ENCODE peak calls at places on chromosomes 12 and 14, in nine cellular contexts. X, P, G, D, U, B, Z, O and M are unnamed samples. For H3K4me1, the result is how much of the 10 kb centered on the place peaks cover.

GRCh38 chr14:58765375-58765774 is 127.6 kb downstream of the DACT1 start:
- DNase-seq in O (no peak), B (no peak), D (no peak), Z (peak), G (no peak), U (no peak), P (peak), X (no peak), M (no peak)

GRCh38 chr12:53049582-53050318 is at the start of gene TNS2:
- DNase-seq in P (peak), D (peak), X (peak), G (peak), Z (peak), B (peak), U (peak), O (peak), M (peak)

GRCh38 chr14:36520601-36521525 is 831 bp upstream of the NKX2-1 start:
- DNase-seq in Z (no peak), O (no peak), G (peak), U (peak), P (no peak), D (no peak), X (peak), B (peak), M (no peak)

GRCh38 chr12:116093915-116094314 is 183.6 kb downstream of the MED13L start:
- DNase-seq in P (no peak), B (no peak), G (no peak), U (peak), D (no peak), Z (no peak), O (no peak), X (no peak), M (no peak)

GRCh38 chr14:90109858-90110257 is 48.1 kb downstream of the KCNK13 start:
- DNase-seq in U (no peak), X (no peak), Z (no peak), G (no peak), O (no peak), D (no peak), P (no peak), B (peak), M (no peak)

GRCh38 chr12:69655616-69656336 is 43.3 kb downstream of the BEST3 start:
- DNase-seq in D (peak), G (peak), X (peak), O (no peak), B (peak), Z (no peak), U (peak), P (no peak), M (no peak)

GRCh38 chr14:58947816-58948440 is 240.5 kb upstream of the DAAM1 start:
- DNase-seq in U (no peak), X (no peak), P (no peak), Z (no peak), D (no peak), B (peak), O (no peak), G (peak), M (no peak)

GRCh38 chr12:48618541-48618940 is 48.7 kb upstream of the LALBA start:
- DNase-seq in B (peak), D (peak), O (peak), P (peak), G (peak), X (peak), Z (peak), U (peak), M (no peak)

GRCh38 chr12:113111247-113111646 is 24.3 kb downstream of the RASAL1 start:
- DNase-seq in O (no peak), P (no peak), X (no peak), G (no peak), Z (no peak), B (no peak), U (no peak), D (no peak), M (no peak)

GRCh38 chr12:9340422-9341259 is 132.4 kb upstream of the PZP start:
- DNase-seq in G (no peak), B (no peak), X (peak), Z (no peak), D (no peak), O (no peak), U (no peak), P (no peak), M (no peak)

GRCh38 chr12:120290541-120291312 is 976 bp downstream of the RNU4-2 start:
- DNase-seq in O (no peak), G (peak), B (peak), D (peak), Z (no peak), U (peak), P (no peak), X (no peak), M (no peak)

GRCh38 chr12:32884962-32885361 is 11.6 kb downstream of the PKP2 start:
- DNase-seq in U (no peak), P (no peak), Z (no peak), X (no peak), G (no peak), D (no peak), O (no peak), B (no peak), M (no peak)

GRCh38 chr12:122895290-122895689 is 634 bp downstream of the VPS37B start:
- DNase-seq in X (no peak), U (peak), B (no peak), O (no peak), D (no peak), G (no peak), Z (no peak), P (no peak), M (peak)

GRCh38 chr12:94062194-94062593 is 86.2 kb upstream of the PLXNC1 start:
- DNase-seq in P (no peak), D (no peak), X (no peak), G (no peak), B (no peak), U (no peak), Z (no peak), O (no peak), M (no peak)

GRCh38 chr12:67069451-67070306 is 199.5 kb upstream of the CAND1 start:
- DNase-seq in X (no peak), U (peak), P (no peak), B (peak), Z (peak), D (no peak), O (no peak), G (peak), M (no peak)

GRCh38 chr12:69733638-69734037 is 5.0 kb upstream of the RAB3IP start:
- DNase-seq in U (no peak), X (no peak), D (no peak), Z (no peak), G (no peak), O (no peak), P (no peak), B (no peak), M (no peak)

GRCh38 chr12:124480469-124481256 is 86.7 kb downstream of the NCOR2 start:
- DNase-seq in P (no peak), Z (peak), X (peak), D (no peak), B (peak), O (no peak), U (peak), G (peak), M (no peak)

GRCh38 chr14:58633831-58634230 is 3.9 kb upstream of the DACT1 start:
- DNase-seq in G (no peak), O (no peak), P (no peak), X (peak), Z (no peak), D (no peak), B (no peak), U (peak), M (no peak)

GRCh38 chr14:100895411-100895810 is 8.1 kb downstream of the RTL1 start:
- DNase-seq in Z (no peak), X (no peak), D (no peak), P (no peak), B (no peak), O (no peak), G (no peak), U (no peak), M (no peak)

GRCh38 chr12:94844452-94844851 is 159.0 kb downstream of the NDUFA12 start:
- DNase-seq in P (no peak), D (no peak), U (no peak), Z (no peak), O (no peak), B (no peak), G (no peak), X (no peak), M (no peak)

GRCh38 chr12:68958337-68958736 is 25.4 kb upstream of the CPM start:
- DNase-seq in X (no peak), B (no peak), P (no peak), O (no peak), U (no peak), Z (no peak), D (no peak), G (no peak), M (no peak)

GRCh38 chr14:31389947-31390346 is 30.4 kb downstream of the HEATR5A start:
- DNase-seq in U (no peak), D (no peak), O (no peak), G (no peak), P (no peak), B (no peak), Z (no peak), X (no peak), M (no peak)

GRCh38 chr14:93943052-93943451 is 15.9 kb downstream of the FAM181A start:
- DNase-seq in Z (no peak), X (peak), U (no peak), O (no peak), B (no peak), D (no peak), G (no peak), P (no peak), M (no peak)

GRCh38 chr12:85179680-85180300 is 100.2 kb upstream of the ALX1 start:
- DNase-seq in X (peak), B (peak), O (no peak), Z (no peak), P (no peak), U (peak), D (no peak), G (no peak), M (no peak)

GRCh38 chr12:15688838-15689237 is 100.3 kb downstream of the EPS8 start:
- DNase-seq in D (no peak), X (no peak), G (no peak), B (no peak), P (no peak), O (peak), Z (no peak), U (no peak), M (no peak)

GRCh38 chr12:94377599-94377998 is 82.1 kb downstream of the CEP83 start:
- DNase-seq in X (no peak), D (no peak), Z (no peak), U (no peak), P (no peak), G (no peak), B (no peak), O (no peak), M (no peak)

GRCh38 chr12:47825239-47825639 is 5.5 kb upstream of the HDAC7 start:
- DNase-seq in U (peak), Z (peak), X (no peak), D (no peak), B (peak), O (peak), P (no peak), G (no peak), M (no peak)

GRCh38 chr14:93007225-93007997 is 84.5 kb downstream of the CHGA start:
- DNase-seq in D (peak), B (peak), Z (no peak), U (peak), P (peak), G (no peak), X (peak), O (peak), M (no peak)

GRCh38 chr12:52657305-52657902 is 5.4 kb upstream of the KRT2 start:
- DNase-seq in P (no peak), O (no peak), X (no peak), G (no peak), U (no peak), D (peak), B (no peak), Z (no peak), M (no peak)

GRCh38 chr12:6528539-6529235 is 5.6 kb upstream of the GAPDH start:
- DNase-seq in G (no peak), X (no peak), P (no peak), Z (no peak), O (no peak), U (no peak), D (no peak), B (no peak), M (no peak)

GRCh38 chr12:51922762-51923505 is 15.6 kb downstream of the ACVRL1 start:
- DNase-seq in P (peak), G (no peak), O (peak), Z (no peak), B (peak), U (peak), D (peak), X (peak), M (peak)

GRCh38 chr14:92039073-92039719 is 663 bp downstream of the TRIP11 start:
- DNase-seq in U (no peak), O (no peak), P (no peak), D (no peak), G (peak), X (peak), Z (no peak), B (peak), M (no peak)

GRCh38 chr12:131862994-131863710 is 31.3 kb upstream of the ULK1 start:
- DNase-seq in G (no peak), B (peak), P (no peak), D (no peak), U (peak), X (no peak), O (peak), Z (no peak), M (no peak)

GRCh38 chr12:131862600-131862993 is 31.8 kb upstream of the ULK1 start:
- DNase-seq in B (no peak), Z (no peak), G (no peak), O (peak), X (no peak), P (no peak), U (no peak), D (no peak), M (peak)

GRCh38 chr12:131863711-131864396 is 30.6 kb upstream of the ULK1 start:
- DNase-seq in D (no peak), B (peak), X (no peak), Z (no peak), P (no peak), U (no peak), O (peak), G (no peak), M (peak)

GRCh38 chr12:131864469-131864868 is 30.0 kb upstream of the ULK1 start:
- DNase-seq in U (no peak), O (peak), P (no peak), B (no peak), D (no peak), G (no peak), Z (no peak), X (no peak), M (no peak)

DNA sequence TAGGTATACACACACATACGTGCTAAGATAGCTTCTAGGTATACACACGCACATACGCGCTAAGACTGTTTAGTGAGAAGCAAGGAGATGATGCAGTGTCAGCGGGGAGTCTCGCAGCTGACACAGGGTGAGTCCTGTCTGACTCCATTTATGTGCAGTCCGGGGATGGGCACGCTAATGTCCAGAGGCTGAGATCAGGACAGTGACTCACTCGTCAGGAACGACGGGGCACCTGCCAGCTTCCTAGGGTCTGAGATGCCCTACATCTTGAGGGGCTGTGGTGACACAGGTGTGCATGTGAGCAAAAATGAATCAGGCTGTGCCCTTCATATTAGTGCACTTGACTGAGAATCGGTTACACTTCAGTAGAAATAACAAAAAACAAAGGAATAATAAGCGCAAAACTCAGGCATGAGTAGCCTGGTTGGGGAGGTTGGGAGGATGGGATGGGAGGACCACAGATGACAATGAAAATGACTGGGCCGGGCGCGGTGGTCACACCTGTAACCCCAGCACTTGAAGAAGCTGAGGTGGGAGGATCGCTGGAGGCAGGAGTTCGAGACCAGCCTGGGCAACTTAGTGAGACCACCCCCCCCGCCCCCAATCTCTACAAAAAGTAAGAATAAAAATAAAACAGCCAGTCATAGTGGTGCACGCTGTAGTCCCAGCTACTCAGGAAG is 29.1 kb upstream of the ULK1 start:
- DNase-seq in P (no peak), G (no peak), D (no peak), Z (no peak), B (peak), X (peak), O (peak), U (no peak), M (peak)
- H3K4me1 ChIP-seq in P (under half), G (under half), D (under half), Z (under half), B (half or more), X (under half), O (under half), U (under half), M (under half)

GRCh38 chr14:38210168-38210567 is 2.5 kb downstream of the SSTR1 start:
- DNase-seq in G (peak), D (no peak), O (no peak), P (no peak), Z (no peak), U (no peak), X (peak), B (peak), M (no peak)
- H3K4me3 ChIP-seq in G (no peak), D (peak), O (peak), P (peak), Z (peak), U (peak), X (peak), B (no peak), M (peak)

DNA sequence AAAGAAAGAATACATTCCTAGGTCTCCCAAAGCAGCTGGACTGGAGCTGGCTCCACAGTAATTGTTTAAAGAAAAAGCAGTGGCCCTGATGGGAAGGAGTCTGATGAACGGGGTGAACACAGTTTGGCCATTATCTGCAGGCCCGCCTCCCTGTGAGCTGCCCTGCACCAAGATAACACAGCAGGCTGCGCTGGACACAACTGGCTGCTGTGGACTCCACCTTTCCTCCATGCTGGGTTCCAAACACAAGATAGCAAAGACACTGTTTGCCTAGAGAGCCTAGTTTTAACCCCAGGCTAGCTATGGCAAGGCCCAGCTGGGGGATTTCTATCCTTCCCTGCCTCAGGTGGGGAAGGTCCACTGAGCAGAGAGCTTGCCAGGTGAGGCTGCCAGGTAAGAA is 34.6 kb downstream of the ZFP36L1 start:
- DNase-seq in B (no peak), Z (no peak), O (no peak), P (no peak), X (no peak), G (no peak), D (no peak), U (no peak), M (no peak)
- H3K4me1 ChIP-seq in B (under half), Z (under half), O (under half), P (under half), X (under half), G (half or more), D (under half), U (under half), M (under half)

DNA sequence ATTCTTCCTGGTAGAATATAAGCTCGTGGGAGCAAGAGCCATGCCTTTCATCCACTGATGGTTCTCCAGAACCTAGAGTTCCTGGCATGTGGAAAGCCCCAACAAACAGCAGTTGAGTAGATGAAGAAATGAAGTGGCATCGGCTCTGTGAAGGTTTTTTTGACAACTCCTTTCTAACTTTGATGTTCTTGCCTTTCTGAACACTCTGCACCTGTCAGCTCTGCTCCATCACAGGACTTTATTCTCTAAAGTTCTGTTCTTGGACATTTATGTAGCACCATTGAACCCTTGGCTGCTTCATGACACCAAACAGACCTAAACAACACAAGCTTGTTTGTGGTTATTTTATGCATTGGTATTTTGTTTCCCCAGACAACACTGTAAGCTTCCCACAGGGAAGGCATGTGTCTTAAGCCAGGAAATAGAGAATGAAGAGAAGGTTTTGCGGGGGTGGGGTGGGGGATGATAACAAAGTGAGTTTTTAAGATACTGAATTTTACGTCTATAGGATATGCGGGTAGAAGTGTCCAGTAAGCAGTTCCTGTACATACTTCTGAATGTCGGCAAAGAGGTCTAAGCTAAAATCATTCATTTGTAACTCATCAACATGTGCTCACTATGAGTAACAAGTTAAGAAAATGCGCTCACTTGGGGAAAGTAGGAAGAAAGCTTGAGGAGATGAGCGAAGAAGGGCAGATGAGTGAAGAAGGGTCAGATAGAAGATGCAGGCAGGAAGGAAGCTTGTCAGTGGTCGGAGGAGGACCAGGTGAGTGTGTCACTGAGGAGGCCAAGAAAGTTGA is 146.0 kb upstream of the PLEKHG7 start:
- DNase-seq in O (no peak), B (no peak), D (no peak), P (no peak), U (no peak), X (no peak), Z (no peak), G (no peak), M (no peak)
- H3K4me3 ChIP-seq in O (no peak), B (no peak), D (no peak), P (no peak), U (no peak), X (no peak), Z (no peak), G (no peak), M (no peak)